ENCODE peak calls at places on chromosomes 6 and 20, in nine cellular contexts. One of them, this sample, is unnamed.

GRCh38 chr6:36769676-36770499 is 69.4 kb downstream of the CPNE5 start:
- DNase-seq in astrocyte of the spinal cord: peak; percentile 19
- DNase-seq in fibroblast of mammary gland: peak; percentile 60
- DNase-seq in epithelial cell of proximal tubule: no peak
- DNase-seq in RWPE1: no peak
- DNase-seq in left ventricle myocardium inferior: no peak
- DNase-seq in HFF-Myc: no peak
- DNase-seq in upper lobe of left lung: peak; percentile 49
- DNase-seq in mammary epithelial cell: peak; percentile 24
- DNase-seq in this sample: no peak

GRCh38 chr6:163724196-163724595 is 309.7 kb downstream of the QKI start:
- DNase-seq in astrocyte of the spinal cord: no peak
- DNase-seq in fibroblast of mammary gland: no peak
- DNase-seq in epithelial cell of proximal tubule: no peak
- DNase-seq in RWPE1: no peak
- DNase-seq in left ventricle myocardium inferior: no peak
- DNase-seq in HFF-Myc: no peak
- DNase-seq in upper lobe of left lung: no peak
- DNase-seq in mammary epithelial cell: no peak
- DNase-seq in this sample: no peak

GRCh38 chr20:23879811-23880374 is 345 bp upstream of the CST5 start:
- DNase-seq in astrocyte of the spinal cord: no peak
- DNase-seq in fibroblast of mammary gland: no peak
- DNase-seq in epithelial cell of proximal tubule: peak; percentile 23
- DNase-seq in RWPE1: no peak
- DNase-seq in left ventricle myocardium inferior: no peak
- DNase-seq in HFF-Myc: no peak
- DNase-seq in upper lobe of left lung: peak; percentile 46
- DNase-seq in mammary epithelial cell: peak; percentile 58
- DNase-seq in this sample: no peak

GRCh38 chr20:4047614-4048013 is 32.3 kb upstream of the RNF24 start:
- DNase-seq in astrocyte of the spinal cord: no peak
- DNase-seq in fibroblast of mammary gland: no peak
- DNase-seq in epithelial cell of proximal tubule: no peak
- DNase-seq in RWPE1: no peak
- DNase-seq in left ventricle myocardium inferior: no peak
- DNase-seq in HFF-Myc: no peak
- DNase-seq in upper lobe of left lung: no peak
- DNase-seq in mammary epithelial cell: no peak
- DNase-seq in this sample: no peak

GRCh38 chr6:56764081-56764566 is 121.4 kb upstream of the DST start:
- DNase-seq in astrocyte of the spinal cord: peak; percentile 52
- DNase-seq in fibroblast of mammary gland: peak; percentile 56
- DNase-seq in epithelial cell of proximal tubule: no peak
- DNase-seq in RWPE1: no peak
- DNase-seq in left ventricle myocardium inferior: no peak
- DNase-seq in HFF-Myc: no peak
- DNase-seq in upper lobe of left lung: no peak
- DNase-seq in mammary epithelial cell: peak; percentile 62
- DNase-seq in this sample: no peak

GRCh38 chr20:10898555-10898954 is 224.8 kb upstream of the JAG1 start:
- DNase-seq in astrocyte of the spinal cord: no peak
- DNase-seq in fibroblast of mammary gland: peak; percentile 58
- DNase-seq in epithelial cell of proximal tubule: no peak
- DNase-seq in RWPE1: no peak
- DNase-seq in left ventricle myocardium inferior: no peak
- DNase-seq in HFF-Myc: no peak
- DNase-seq in upper lobe of left lung: no peak
- DNase-seq in mammary epithelial cell: peak; percentile 28
- DNase-seq in this sample: no peak

GRCh38 chr6:71567562-71567961 is 279.0 kb downstream of the OGFRL1 start:
- DNase-seq in astrocyte of the spinal cord: no peak
- DNase-seq in fibroblast of mammary gland: no peak
- DNase-seq in epithelial cell of proximal tubule: no peak
- DNase-seq in RWPE1: no peak
- DNase-seq in left ventricle myocardium inferior: no peak
- DNase-seq in HFF-Myc: no peak
- DNase-seq in upper lobe of left lung: no peak
- DNase-seq in mammary epithelial cell: no peak
- DNase-seq in this sample: no peak

GRCh38 chr20:57390604-57391438 is at the start of gene RBM38:
- DNase-seq in astrocyte of the spinal cord: peak; percentile 39
- DNase-seq in fibroblast of mammary gland: peak; percentile 44
- DNase-seq in epithelial cell of proximal tubule: no peak
- DNase-seq in RWPE1: peak; percentile 94
- DNase-seq in left ventricle myocardium inferior: peak; percentile 70
- DNase-seq in HFF-Myc: no peak
- DNase-seq in upper lobe of left lung: peak; percentile 75
- DNase-seq in mammary epithelial cell: peak; percentile 34
- DNase-seq in this sample: peak; percentile 63

GRCh38 chr6:18600236-18600635 is 213.1 kb downstream of the RNF144B start:
- DNase-seq in astrocyte of the spinal cord: no peak
- DNase-seq in fibroblast of mammary gland: no peak
- DNase-seq in epithelial cell of proximal tubule: no peak
- DNase-seq in RWPE1: no peak
- DNase-seq in left ventricle myocardium inferior: no peak
- DNase-seq in HFF-Myc: no peak
- DNase-seq in upper lobe of left lung: no peak
- DNase-seq in mammary epithelial cell: no peak
- DNase-seq in this sample: peak; percentile 41

GRCh38 chr20:40606237-40606636 is 82.8 kb downstream of the MAFB start:
- DNase-seq in astrocyte of the spinal cord: no peak
- DNase-seq in fibroblast of mammary gland: no peak
- DNase-seq in epithelial cell of proximal tubule: no peak
- DNase-seq in RWPE1: no peak
- DNase-seq in left ventricle myocardium inferior: no peak
- DNase-seq in HFF-Myc: no peak
- DNase-seq in upper lobe of left lung: no peak
- DNase-seq in mammary epithelial cell: no peak
- DNase-seq in this sample: no peak

GRCh38 chr6:157592566-157592965 is 211.6 kb downstream of the ZDHHC14 start:
- DNase-seq in astrocyte of the spinal cord: no peak
- DNase-seq in fibroblast of mammary gland: no peak
- DNase-seq in epithelial cell of proximal tubule: no peak
- DNase-seq in RWPE1: no peak
- DNase-seq in left ventricle myocardium inferior: no peak
- DNase-seq in HFF-Myc: no peak
- DNase-seq in upper lobe of left lung: no peak
- DNase-seq in mammary epithelial cell: no peak
- DNase-seq in this sample: no peak

GRCh38 chr6:135521431-135521830 is 23.9 kb upstream of the AHI1 start:
- DNase-seq in astrocyte of the spinal cord: no peak
- DNase-seq in fibroblast of mammary gland: peak; percentile 51
- DNase-seq in epithelial cell of proximal tubule: no peak
- DNase-seq in RWPE1: no peak
- DNase-seq in left ventricle myocardium inferior: no peak
- DNase-seq in HFF-Myc: no peak
- DNase-seq in upper lobe of left lung: no peak
- DNase-seq in mammary epithelial cell: no peak
- DNase-seq in this sample: no peak

GRCh38 chr6:156948807-156949206 is 171.6 kb downstream of the ARID1B start:
- DNase-seq in astrocyte of the spinal cord: peak; percentile 87
- DNase-seq in fibroblast of mammary gland: peak; percentile 82
- DNase-seq in epithelial cell of proximal tubule: no peak
- DNase-seq in RWPE1: peak; percentile 46
- DNase-seq in left ventricle myocardium inferior: no peak
- DNase-seq in HFF-Myc: peak; percentile 24
- DNase-seq in upper lobe of left lung: no peak
- DNase-seq in mammary epithelial cell: peak; percentile 91
- DNase-seq in this sample: no peak

DNA sequence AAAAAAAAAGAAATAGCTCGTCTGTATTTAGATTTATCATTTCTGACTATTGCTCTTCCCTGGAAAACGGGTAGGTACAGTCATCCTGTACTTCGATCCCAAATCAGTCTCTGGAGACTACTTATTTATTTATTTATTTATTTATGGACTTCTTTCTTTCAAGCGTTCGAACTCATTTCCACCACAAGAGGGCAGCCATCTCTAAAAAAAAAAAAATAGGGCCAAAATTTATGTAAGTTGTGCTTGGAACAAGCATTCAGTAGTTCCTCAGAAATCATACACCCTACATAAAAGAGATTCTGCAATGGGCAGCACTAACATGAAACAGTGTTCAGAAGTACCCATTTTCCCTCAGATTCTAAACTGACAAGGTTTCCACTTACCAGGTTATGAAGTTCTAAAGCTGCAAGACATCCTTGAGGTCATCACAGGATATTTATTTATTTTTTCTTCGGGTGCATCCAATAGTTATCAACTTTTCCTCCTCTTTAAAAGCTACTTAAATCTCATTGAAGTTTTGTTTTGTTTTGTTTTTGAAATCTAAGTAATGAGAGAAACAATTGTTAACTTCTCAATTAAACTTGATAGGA is 1.9 kb upstream of the BMP2 start:
- DNase-seq in astrocyte of the spinal cord: peak; percentile 84
- DNase-seq in fibroblast of mammary gland: peak; percentile 70
- DNase-seq in epithelial cell of proximal tubule: peak; percentile 56
- DNase-seq in RWPE1: peak; percentile 34
- DNase-seq in left ventricle myocardium inferior: no peak
- DNase-seq in HFF-Myc: no peak
- DNase-seq in upper lobe of left lung: no peak
- DNase-seq in mammary epithelial cell: peak; percentile 59
- DNase-seq in this sample: peak; percentile 14
- TF ChIP-seq CTCF in astrocyte of the spinal cord: peak; percentile 58
- TF ChIP-seq CTCF in fibroblast of mammary gland: peak; percentile 48
- TF ChIP-seq CTCF in epithelial cell of proximal tubule: peak; percentile 63
- TF ChIP-seq CTCF in RWPE1: peak; percentile 76
- TF ChIP-seq CTCF in left ventricle myocardium inferior: peak; percentile 74
- TF ChIP-seq CTCF in HFF-Myc: peak; percentile 54
- TF ChIP-seq CTCF in upper lobe of left lung: peak; percentile 17
- TF ChIP-seq CTCF in mammary epithelial cell: peak; percentile 52
- TF ChIP-seq CTCF in this sample: peak; percentile 79

GRCh38 chr6:84243240-84243639 is 15.8 kb upstream of the CEP162 start:
- DNase-seq in astrocyte of the spinal cord: no peak
- DNase-seq in fibroblast of mammary gland: peak; percentile 35
- DNase-seq in epithelial cell of proximal tubule: no peak
- DNase-seq in RWPE1: no peak
- DNase-seq in left ventricle myocardium inferior: no peak
- DNase-seq in HFF-Myc: no peak
- DNase-seq in upper lobe of left lung: no peak
- DNase-seq in mammary epithelial cell: no peak
- DNase-seq in this sample: no peak
- TF ChIP-seq CTCF in astrocyte of the spinal cord: no peak
- TF ChIP-seq CTCF in fibroblast of mammary gland: peak; percentile 35
- TF ChIP-seq CTCF in epithelial cell of proximal tubule: no peak
- TF ChIP-seq CTCF in RWPE1: no peak
- TF ChIP-seq CTCF in left ventricle myocardium inferior: no peak
- TF ChIP-seq CTCF in HFF-Myc: no peak
- TF ChIP-seq CTCF in upper lobe of left lung: no peak
- TF ChIP-seq CTCF in mammary epithelial cell: no peak
- TF ChIP-seq CTCF in this sample: no peak

GRCh38 chr6:107493158-107494057 is 3.5 kb downstream of the SOBP start:
- DNase-seq in astrocyte of the spinal cord: peak; percentile 37
- DNase-seq in fibroblast of mammary gland: peak; percentile 48
- DNase-seq in epithelial cell of proximal tubule: no peak
- DNase-seq in RWPE1: no peak
- DNase-seq in left ventricle myocardium inferior: no peak
- DNase-seq in HFF-Myc: peak; percentile 14
- DNase-seq in upper lobe of left lung: no peak
- DNase-seq in mammary epithelial cell: no peak
- DNase-seq in this sample: peak; percentile 11

GRCh38 chr6:107491059-107491609 is 1.2 kb downstream of the SOBP start:
- DNase-seq in astrocyte of the spinal cord: peak; percentile 24
- DNase-seq in fibroblast of mammary gland: peak; percentile 50
- DNase-seq in epithelial cell of proximal tubule: no peak
- DNase-seq in RWPE1: peak; percentile 4
- DNase-seq in left ventricle myocardium inferior: peak; percentile 84
- DNase-seq in HFF-Myc: no peak
- DNase-seq in upper lobe of left lung: peak; percentile 47
- DNase-seq in mammary epithelial cell: peak; percentile 9
- DNase-seq in this sample: peak; percentile 60

GRCh38 chr6:107489636-107490567 is at the start of gene SOBP:
- DNase-seq in astrocyte of the spinal cord: peak; percentile 29
- DNase-seq in fibroblast of mammary gland: peak; percentile 51
- DNase-seq in epithelial cell of proximal tubule: no peak
- DNase-seq in RWPE1: peak; percentile 14
- DNase-seq in left ventricle myocardium inferior: peak; percentile 80
- DNase-seq in HFF-Myc: no peak
- DNase-seq in upper lobe of left lung: peak; percentile 35
- DNase-seq in mammary epithelial cell: peak; percentile 15
- DNase-seq in this sample: peak; percentile 76

GRCh38 chr6:107490568-107491058 is 696 bp downstream of the SOBP start:
- DNase-seq in astrocyte of the spinal cord: no peak
- DNase-seq in fibroblast of mammary gland: no peak
- DNase-seq in epithelial cell of proximal tubule: no peak
- DNase-seq in RWPE1: no peak
- DNase-seq in left ventricle myocardium inferior: no peak
- DNase-seq in HFF-Myc: no peak
- DNase-seq in upper lobe of left lung: no peak
- DNase-seq in mammary epithelial cell: no peak
- DNase-seq in this sample: peak; percentile 18

DNA sequence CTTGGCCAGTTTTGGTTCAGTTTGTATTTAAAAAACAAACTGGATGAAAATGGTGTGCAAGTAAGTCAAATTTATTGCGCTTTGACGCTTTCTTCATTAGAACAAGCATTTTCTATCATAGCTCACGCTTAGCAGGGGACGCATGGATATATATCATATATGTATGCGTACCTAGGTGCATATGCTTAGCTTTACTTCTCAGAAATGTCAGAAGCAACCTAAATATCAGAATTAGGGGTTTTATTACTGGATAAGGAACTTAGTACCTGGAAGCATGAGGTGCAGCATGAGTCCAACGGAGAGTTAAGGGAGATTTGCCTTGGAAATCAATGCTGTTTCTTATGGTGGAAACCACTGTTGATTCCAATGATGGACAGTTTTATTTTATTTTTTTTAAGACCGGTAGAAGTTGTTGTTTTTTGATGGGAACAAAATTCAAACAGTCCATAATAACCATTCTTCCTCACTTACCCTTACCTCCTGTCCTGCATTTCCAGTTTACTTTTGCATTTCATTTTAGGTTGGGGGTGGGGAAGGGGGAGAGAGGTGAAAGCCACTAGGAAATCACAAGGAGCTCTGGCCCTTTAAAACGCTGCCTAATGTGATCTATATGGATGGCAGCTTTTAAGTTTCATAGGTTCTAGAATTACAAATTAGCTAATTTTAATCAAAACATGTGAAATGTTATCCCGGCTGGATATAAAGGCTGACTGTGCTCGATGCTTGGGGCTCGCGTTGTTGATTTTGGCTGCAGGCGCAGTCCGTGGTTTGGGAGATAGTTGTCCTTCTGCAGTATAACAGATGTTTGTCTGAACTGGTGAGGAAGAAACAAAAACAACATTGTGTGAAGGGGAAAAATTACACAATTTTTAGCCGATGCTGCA is 2.1 kb downstream of the SOBP start:
- DNase-seq in astrocyte of the spinal cord: peak; percentile 71
- DNase-seq in fibroblast of mammary gland: peak; percentile 91
- DNase-seq in epithelial cell of proximal tubule: no peak
- DNase-seq in RWPE1: no peak
- DNase-seq in left ventricle myocardium inferior: peak; percentile 64
- DNase-seq in HFF-Myc: no peak
- DNase-seq in upper lobe of left lung: no peak
- DNase-seq in mammary epithelial cell: peak; percentile 70
- DNase-seq in this sample: no peak
- TF ChIP-seq CTCF in astrocyte of the spinal cord: no peak
- TF ChIP-seq CTCF in fibroblast of mammary gland: no peak
- TF ChIP-seq CTCF in epithelial cell of proximal tubule: no peak
- TF ChIP-seq CTCF in RWPE1: no peak
- TF ChIP-seq CTCF in left ventricle myocardium inferior: no peak
- TF ChIP-seq CTCF in HFF-Myc: no peak
- TF ChIP-seq CTCF in upper lobe of left lung: no peak
- TF ChIP-seq CTCF in mammary epithelial cell: no peak
- TF ChIP-seq CTCF in this sample: no peak

GRCh38 chr6:149033454-149034241 is 283.9 kb upstream of the TAB2 start:
- DNase-seq in astrocyte of the spinal cord: no peak
- DNase-seq in fibroblast of mammary gland: no peak
- DNase-seq in epithelial cell of proximal tubule: no peak
- DNase-seq in RWPE1: no peak
- DNase-seq in left ventricle myocardium inferior: no peak
- DNase-seq in HFF-Myc: no peak
- DNase-seq in upper lobe of left lung: no peak
- DNase-seq in mammary epithelial cell: no peak
- DNase-seq in this sample: no peak
- TF ChIP-seq CTCF in astrocyte of the spinal cord: no peak
- TF ChIP-seq CTCF in fibroblast of mammary gland: no peak
- TF ChIP-seq CTCF in epithelial cell of proximal tubule: no peak
- TF ChIP-seq CTCF in RWPE1: no peak
- TF ChIP-seq CTCF in left ventricle myocardium inferior: no peak
- TF ChIP-seq CTCF in HFF-Myc: no peak
- TF ChIP-seq CTCF in upper lobe of left lung: no peak
- TF ChIP-seq CTCF in mammary epithelial cell: no peak
- TF ChIP-seq CTCF in this sample: no peak

This sample was measured in neural crest cell.